ENCODE peak calls at places on chromosomes 3 and 15, in five cellular contexts. X, F, A, T and E are unnamed samples.

GRCh38 chr3:99167016-99167415 is 265.5 kb upstream of the DCBLD2 start:
- DNase-seq in X (no peak), F (no peak), A (no peak), T (no peak), E (no peak)

GRCh38 chr3:180002006-180002405 is 34.7 kb downstream of the PEX5L start:
- DNase-seq in X (no peak), F (no peak), A (no peak), T (no peak), E (no peak)

GRCh38 chr3:168539909-168540308 is 444.2 kb upstream of the GOLIM4 start:
- DNase-seq in X (no peak), F (no peak), A (no peak), T (no peak), E (no peak)

GRCh38 chr3:10917176-10917575 is 75.4 kb upstream of the SLC6A1 start:
- DNase-seq in X (no peak), F (no peak), A (no peak), T (no peak), E (no peak)

GRCh38 chr3:12138044-12138443 is 20.7 kb downstream of the TIMP4 start:
- DNase-seq in X (no peak), F (no peak), A (peak; percentile 62), T (peak; percentile 30), E (peak; percentile 49)

GRCh38 chr3:184016820-184017671 is 638 bp downstream of the ABCC5 start:
- DNase-seq in X (peak; percentile 67), F (peak; percentile 85), A (peak; percentile 86), T (peak; percentile 57), E (peak; percentile 71)

GRCh38 chr15:71957026-71957425 is 146.7 kb downstream of the NR2E3 start:
- DNase-seq in X (no peak), F (no peak), A (no peak), T (no peak), E (no peak)

GRCh38 chr15:91894606-91895005 is 41.1 kb downstream of the SLCO3A1 start:
- DNase-seq in X (no peak), F (no peak), A (no peak), T (no peak), E (no peak)

GRCh38 chr3:113261996-113262665 is 50.8 kb downstream of the BOC start:
- DNase-seq in X (no peak), F (no peak), A (no peak), T (no peak), E (no peak)

GRCh38 chr3:36859494-36859893 is 85.4 kb downstream of the TRANK1 start:
- DNase-seq in X (no peak), F (no peak), A (no peak), T (no peak), E (no peak)

GRCh38 chr3:25437953-25438352 is 9.9 kb downstream of the RARB start:
- DNase-seq in X (no peak), F (no peak), A (no peak), T (no peak), E (no peak)

GRCh38 chr15:92121047-92121446 is 267.5 kb downstream of the SLCO3A1 start:
- DNase-seq in X (no peak), F (no peak), A (peak; percentile 38), T (no peak), E (peak; percentile 4)

GRCh38 chr15:27815035-27815434 is 284.1 kb downstream of the OCA2 start:
- DNase-seq in X (peak; percentile 13), F (no peak), A (no peak), T (no peak), E (no peak)

GRCh38 chr15:67149859-67150824 is 84.7 kb downstream of the SMAD3 start:
- DNase-seq in X (peak; percentile 91), F (no peak), A (peak; percentile 91), T (peak; percentile 100), E (peak; percentile 97)

GRCh38 chr3:43436507-43437140 is 150.3 kb downstream of the SNRK start:
- DNase-seq in X (no peak), F (no peak), A (no peak), T (no peak), E (no peak)

GRCh38 chr15:41581110-41581509 is 22.1 kb downstream of the TYRO3 start:
- DNase-seq in X (no peak), F (no peak), A (peak; percentile 87), T (no peak), E (peak; percentile 83)

GRCh38 chr3:101913173-101913572 is 63.9 kb downstream of the NFKBIZ start:
- DNase-seq in X (no peak), F (no peak), A (no peak), T (no peak), E (no peak)

GRCh38 chr3:194138098-194138474 is 2.1 kb downstream of the HES1 start:
- DNase-seq in X (no peak), F (no peak), A (peak; percentile 78), T (no peak), E (peak; percentile 56)
- H3K4me1 ChIP-seq in X (no peaks in the 10 kb centered on the region), F (peaks cover 64% of the 10 kb centered on the region), A (peaks cover 16% of the 10 kb centered on the region), T (peaks cover 29% of the 10 kb centered on the region), E (peaks cover 53% of the 10 kb centered on the region)

DNA sequence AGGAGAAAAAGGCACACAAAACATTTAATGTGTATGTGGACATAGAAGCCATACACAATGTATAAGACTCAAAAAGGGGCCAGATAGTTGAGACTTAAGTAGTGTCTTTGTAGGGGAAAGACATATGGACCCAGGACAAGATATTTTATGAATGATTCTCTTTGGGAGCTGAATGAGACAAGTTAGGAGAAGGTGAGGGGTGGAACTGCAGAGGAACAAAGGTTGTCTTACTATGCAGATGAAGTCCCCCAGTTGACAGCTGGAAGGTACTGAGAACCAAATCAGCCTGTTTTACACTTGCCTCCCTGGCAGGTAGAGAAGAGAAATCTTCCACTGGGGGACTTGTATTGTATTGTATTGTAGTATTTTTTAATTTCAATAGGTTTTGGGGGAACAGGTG is 14.9 kb upstream of the GCNT3 start:
- DNase-seq in X (no peak), F (no peak), A (no peak), T (no peak), E (no peak)
- H3K4me1 ChIP-seq in X (no peaks in the 10 kb centered on the region), F (no peaks in the 10 kb centered on the region), A (no peaks in the 10 kb centered on the region), T (peaks cover 10% of the 10 kb centered on the region), E (peaks cover 25% of the 10 kb centered on the region)

GRCh38 chr3:170222647-170223541 is 670 bp downstream of the PRKCI start:
- DNase-seq in X (no peak), F (no peak), A (peak; percentile 83), T (peak; percentile 47), E (no peak)

GRCh38 chr3:170228093-170228766 is 6.0 kb downstream of the PRKCI start:
- DNase-seq in X (no peak), F (no peak), A (no peak), T (peak; percentile 18), E (peak; percentile 91)

GRCh38 chr3:170221924-170222646 is at the start of gene PRKCI:
- DNase-seq in X (peak; percentile 94), F (peak; percentile 97), A (peak; percentile 98), T (peak; percentile 97), E (peak; percentile 97)

GRCh38 chr3:170226426-170226960 is 4.3 kb downstream of the PRKCI start:
- DNase-seq in X (no peak), F (no peak), A (no peak), T (no peak), E (no peak)

DNA sequence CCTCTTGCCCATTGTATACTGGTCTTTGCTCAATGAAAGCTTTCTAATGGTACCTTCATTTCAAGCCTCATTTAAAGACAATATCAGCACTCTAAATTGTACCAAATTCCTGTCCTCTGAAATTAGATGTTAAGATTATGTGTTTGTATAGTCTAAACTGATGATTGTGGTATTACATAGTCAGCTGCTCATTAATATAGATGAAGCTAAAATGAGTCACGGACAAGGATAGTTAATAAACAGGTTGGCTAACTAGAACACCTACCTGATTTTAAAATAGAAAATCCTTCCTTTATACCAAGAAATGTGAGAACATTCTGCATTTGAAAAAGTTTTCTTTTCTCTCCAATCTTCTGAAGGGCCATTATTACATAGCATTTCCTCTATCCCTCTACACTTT is 2.9 kb downstream of the PRKCI start:
- DNase-seq in X (no peak), F (no peak), A (no peak), T (no peak), E (no peak)
- H3K4me1 ChIP-seq in X (no peaks in the 10 kb centered on the region), F (peaks cover 13% of the 10 kb centered on the region), A (peaks cover 3% of the 10 kb centered on the region), T (peaks cover 11% of the 10 kb centered on the region), E (peaks cover 64% of the 10 kb centered on the region)

DNA sequence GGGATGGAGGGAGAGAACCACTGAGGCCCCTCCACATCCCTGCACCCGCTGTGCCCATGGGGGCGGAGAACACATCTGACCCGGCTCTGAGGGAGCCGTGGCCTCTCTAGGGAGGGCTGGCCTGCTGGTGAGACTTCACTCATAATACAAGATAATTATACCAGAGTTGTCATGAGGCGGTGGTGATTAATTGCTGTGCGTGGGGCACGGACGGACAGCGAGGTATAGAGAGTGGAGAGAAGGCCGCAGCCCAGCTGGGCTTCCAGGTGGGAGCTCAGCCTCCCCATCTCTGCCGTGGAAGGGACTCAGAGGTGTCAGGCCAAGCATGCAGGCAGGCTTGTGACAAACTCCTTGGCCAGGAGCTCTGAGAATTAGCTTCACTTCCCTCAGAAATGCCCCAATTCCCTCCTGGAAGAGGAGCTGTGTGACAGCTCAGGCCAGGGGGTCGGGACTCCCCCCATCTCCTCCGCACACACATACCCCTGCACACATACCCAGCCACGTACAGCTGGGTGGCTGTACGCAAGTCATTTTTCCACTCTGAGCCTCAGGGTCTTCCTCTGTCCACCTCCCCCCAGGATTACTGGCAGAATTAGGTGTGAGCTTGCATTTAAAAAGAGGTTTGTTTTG is 6.0 kb upstream of the GATA2 start:
- DNase-seq in X (peak; percentile 44), F (no peak), A (peak; percentile 43), T (no peak), E (no peak)
- H3K4me1 ChIP-seq in X (no peaks in the 10 kb centered on the region), F (peaks cover 9% of the 10 kb centered on the region), A (peaks cover 3% of the 10 kb centered on the region), T (peaks cover 13% of the 10 kb centered on the region), E (no peaks in the 10 kb centered on the region)

DNA sequence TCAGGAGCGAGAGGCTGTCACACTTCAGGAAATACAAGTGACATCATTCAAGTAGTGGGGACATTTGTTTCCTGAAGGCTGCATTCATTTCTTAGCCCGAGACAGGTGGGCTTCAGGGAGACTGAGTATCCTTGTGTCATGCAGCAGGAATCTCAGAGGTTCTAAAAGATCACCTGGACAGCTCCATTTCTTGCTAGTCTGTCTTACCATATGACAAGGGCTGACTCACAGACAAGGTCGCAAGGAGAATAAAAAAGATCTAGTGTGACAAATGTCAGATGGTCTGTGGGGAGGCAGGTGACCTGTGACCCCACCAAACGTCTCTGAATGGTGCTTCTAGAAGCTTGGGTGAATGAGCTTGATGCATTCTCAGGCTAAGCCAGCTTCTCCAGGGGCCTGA is 39.9 kb upstream of the OXTR start:
- DNase-seq in X (no peak), F (no peak), A (no peak), T (no peak), E (no peak)
- H3K4me1 ChIP-seq in X (no peaks in the 10 kb centered on the region), F (no peaks in the 10 kb centered on the region), A (no peaks in the 10 kb centered on the region), T (no peaks in the 10 kb centered on the region), E (no peaks in the 10 kb centered on the region)